ENCODE peak calls at places on chromosomes 5 and 9, in four cellular contexts. K, I, W and A are unnamed samples. For H3K9me3, the result is how much of the 10 kb centered on the place peaks cover.

GRCh38 chr5:163997965-163998364 is 492.5 kb downstream of the MAT2B start:
- DNase-seq in K (no peak), I (no peak), W (no peak), A (no peak)

GRCh38 chr5:141940695-141941271 is 17.1 kb downstream of the DELE1 start:
- DNase-seq in K (no peak), I (no peak), W (peak), A (no peak)

GRCh38 chr5:92769986-92770385 is 811.0 kb downstream of the NR2F1-AS1 start:
- DNase-seq in K (no peak), I (no peak), W (no peak), A (no peak)

GRCh38 chr9:114616684-114617520 is 5.8 kb downstream of the TMEM268 start:
- DNase-seq in K (peak), I (no peak), W (peak), A (no peak)

GRCh38 chr9:136107155-136107952 is 11.3 kb downstream of the TMEM250 start:
- DNase-seq in K (no peak), I (no peak), W (no peak), A (no peak)

GRCh38 chr9:120528834-120529233 is 51.1 kb downstream of the CDK5RAP2 start:
- DNase-seq in K (no peak), I (no peak), W (no peak), A (no peak)

GRCh38 chr9:32350682-32351081 is 33.8 kb upstream of the ACO1 start:
- DNase-seq in K (no peak), I (no peak), W (no peak), A (no peak)

GRCh38 chr5:132052520-132052919 is 7.9 kb upstream of the IL3 start:
- DNase-seq in K (no peak), I (no peak), W (no peak), A (no peak)

GRCh38 chr9:99852617-99853016 is 30.9 kb downstream of the NR4A3 start:
- DNase-seq in K (no peak), I (no peak), W (no peak), A (no peak)

GRCh38 chr9:14797442-14797841 is 74.9 kb upstream of the CER1 start:
- DNase-seq in K (no peak), I (no peak), W (no peak), A (no peak)

GRCh38 chr5:141630570-141631140 is 6.0 kb downstream of the HDAC3 start:
- DNase-seq in K (no peak), I (no peak), W (no peak), A (no peak)

GRCh38 chr5:141757402-141757801 is 75.4 kb upstream of the ARAP3 start:
- DNase-seq in K (no peak), I (no peak), W (no peak), A (peak)

GRCh38 chr5:72226950-72227349 is 93.1 kb downstream of the MRPS27 start:
- DNase-seq in K (no peak), I (no peak), W (peak), A (no peak)

GRCh38 chr5:67405101-67405364 is 208.4 kb upstream of the CD180 start:
- DNase-seq in K (no peak), I (no peak), W (no peak), A (no peak)

GRCh38 chr5:40410231-40410861 is 269.4 kb upstream of the PTGER4 start:
- DNase-seq in K (no peak), I (no peak), W (no peak), A (no peak)

GRCh38 chr5:167485395-167485794 is 806.0 kb upstream of the WWC1 start:
- DNase-seq in K (no peak), I (no peak), W (no peak), A (no peak)

GRCh38 chr9:133189826-133190225 is 19.2 kb downstream of the OBP2B start:
- DNase-seq in K (no peak), I (no peak), W (no peak), A (no peak)

GRCh38 chr9:121783523-121784507 is 132.4 kb downstream of the DAB2IP start:
- DNase-seq in K (no peak), I (no peak), W (no peak), A (peak)

GRCh38 chr5:142108432-142109355 is at the start of gene NDFIP1:
- DNase-seq in K (peak), I (peak), W (peak), A (peak)

GRCh38 chr5:68178579-68178978 is 37.0 kb upstream of the PIK3R1 start:
- DNase-seq in K (no peak), I (no peak), W (no peak), A (no peak)

GRCh38 chr5:140875085-140876065 is at the start of gene PCDHA12:
- DNase-seq in K (no peak), I (no peak), W (no peak), A (no peak)

GRCh38 chr5:50766462-50766861 is 100.0 kb downstream of the PARP8 start:
- DNase-seq in K (no peak), I (no peak), W (no peak), A (no peak)

GRCh38 chr5:59923465-59923864 is 29.9 kb upstream of the PDE4D start:
- DNase-seq in K (no peak), I (no peak), W (no peak), A (peak)

GRCh38 chr5:116452774-116453368 is 121.8 kb downstream of the SEMA6A start:
- DNase-seq in K (no peak), I (no peak), W (no peak), A (no peak)

GRCh38 chr9:7103382-7104170 is 345.8 kb downstream of the KDM4C start:
- DNase-seq in K (no peak), I (no peak), W (no peak), A (no peak)

GRCh38 chr5:173789031-173789920 is 98.9 kb upstream of the CPEB4 start:
- DNase-seq in K (no peak), I (no peak), W (no peak), A (no peak)

GRCh38 chr5:170225326-170226137 is 7.3 kb upstream of the C5orf58 start:
- DNase-seq in K (peak), I (peak), W (peak), A (peak)

GRCh38 chr5:112968411-112969106 is 8.0 kb upstream of the DCP2 start:
- DNase-seq in K (no peak), I (no peak), W (no peak), A (peak)

GRCh38 chr9:72775570-72775969 is 177.3 kb downstream of the ALDH1A1 start:
- DNase-seq in K (no peak), I (no peak), W (no peak), A (no peak)

GRCh38 chr9:706606-707451 is 134.7 kb upstream of the DMRT1 start:
- DNase-seq in K (peak), I (peak), W (peak), A (peak)

GRCh38 chr5:1184481-1184880 is 16.9 kb upstream of the SLC6A19 start:
- DNase-seq in K (no peak), I (no peak), W (no peak), A (no peak)

GRCh38 chr5:171419663-171420428 is 399 bp downstream of the FGF18 start:
- DNase-seq in K (no peak), I (peak), W (peak), A (peak)

GRCh38 chr5:179207920-179208705 is 137.1 kb downstream of the ADAMTS2 start:
- DNase-seq in K (no peak), I (no peak), W (no peak), A (no peak)

GRCh38 chr5:55865831-55866230 is 14.7 kb downstream of the IL31RA start:
- DNase-seq in K (no peak), I (no peak), W (no peak), A (no peak)

GRCh38 chr5:53942724-53943123 is 367.6 kb downstream of the ARL15 start:
- DNase-seq in K (no peak), I (no peak), W (no peak), A (no peak)

GRCh38 chr5:170139786-170140335 is 34.2 kb downstream of the FOXI1 start:
- DNase-seq in K (no peak), I (no peak), W (no peak), A (no peak)

GRCh38 chr5:816176-816575 is 31.6 kb upstream of the ZDHHC11B start:
- DNase-seq in K (no peak), I (no peak), W (no peak), A (no peak)

GRCh38 chr5:11733840-11734192 is 170.4 kb downstream of the CTNND2 start:
- DNase-seq in K (no peak), I (no peak), W (no peak), A (no peak)

GRCh38 chr9:70292253-70292652 is 33.5 kb downstream of the SMC5 start:
- DNase-seq in K (no peak), I (no peak), W (no peak), A (no peak)
- H3K9me3 ChIP-seq in K (under half), I (under half), W (under half), A (under half)

GRCh38 chr9:77018058-77019009 is 1.1 kb upstream of the FOXB2 start:
- DNase-seq in K (no peak), I (no peak), W (no peak), A (no peak)

GRCh38 chr9:77017505-77017894 is 2.0 kb upstream of the FOXB2 start:
- DNase-seq in K (no peak), I (no peak), W (no peak), A (no peak)

GRCh38 chr9:77019810-77020437 is 469 bp downstream of the FOXB2 start:
- DNase-seq in K (no peak), I (no peak), W (no peak), A (no peak)

GRCh38 chr9:77020438-77021264 is 1.2 kb downstream of the FOXB2 start:
- DNase-seq in K (no peak), I (no peak), W (no peak), A (no peak)

GRCh38 chr9:77019010-77019809 is at the start of gene FOXB2:
- DNase-seq in K (no peak), I (no peak), W (no peak), A (no peak)
- H3K4me3 ChIP-seq in K (peak), I (peak), W (peak), A (peak)

GRCh38 chr9:82101475-82101874 is 112.9 kb downstream of the SPATA31D1 start:
- DNase-seq in K (no peak), I (no peak), W (no peak), A (no peak)
- TF ChIP-seq CTCF in K (no peak), I (no peak), W (no peak), A (no peak)

GRCh38 chr9:102101723-102102122 is 363.3 kb upstream of the GRIN3A start:
- DNase-seq in K (no peak), I (no peak), W (no peak), A (no peak)

DNA sequence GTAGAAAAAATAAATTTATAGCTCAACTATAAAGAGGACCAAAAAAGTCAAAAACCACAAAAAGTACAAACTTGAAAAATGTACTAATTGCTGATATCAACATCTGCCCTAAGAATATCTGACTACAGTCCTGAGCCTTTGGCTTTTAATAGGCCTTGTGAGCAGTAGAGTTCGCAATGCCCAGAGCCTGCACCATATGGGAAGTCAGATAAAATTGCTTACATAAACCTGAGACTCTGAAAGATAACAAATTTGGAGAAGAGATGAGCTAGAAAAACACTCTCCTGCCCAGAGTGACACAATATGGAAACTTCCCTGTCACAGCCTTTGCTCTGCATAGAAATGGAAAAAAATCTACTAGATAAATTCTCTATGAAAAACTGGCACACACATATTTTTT is 368.0 kb upstream of the GRIN3A start:
- DNase-seq in K (no peak), I (no peak), W (no peak), A (no peak)
- H3K9me3 ChIP-seq in K (under half), I (under half), W (under half), A (under half)

GRCh38 chr9:35415769-35416427 is 74.0 kb upstream of the RUSC2 start:
- DNase-seq in K (no peak), I (no peak), W (no peak), A (no peak)
- H3K4me3 ChIP-seq in K (no peak), I (no peak), W (no peak), A (no peak)

GRCh38 chr9:126293522-126293889 is 33.1 kb upstream of the MVB12B start:
- DNase-seq in K (no peak), I (no peak), W (no peak), A (no peak)
- TF ChIP-seq CTCF in K (no peak), I (no peak), W (no peak), A (no peak)

GRCh38 chr5:83764101-83764500 is 43.4 kb upstream of the HAPLN1 start:
- DNase-seq in K (no peak), I (no peak), W (no peak), A (no peak)

GRCh38 chr5:83767409-83767992 is 46.8 kb upstream of the HAPLN1 start:
- DNase-seq in K (no peak), I (no peak), W (no peak), A (no peak)
- H3K9me3 ChIP-seq in K (under half), I (under half), W (under half), A (under half)

GRCh38 chr5:33198816-33199215 is 241.9 kb upstream of the TARS1 start:
- DNase-seq in K (no peak), I (no peak), W (no peak), A (no peak)

GRCh38 chr5:33194914-33195313 is 245.9 kb upstream of the TARS1 start:
- DNase-seq in K (no peak), I (no peak), W (no peak), A (no peak)

GRCh38 chr5:33195431-33196128 is 245.2 kb upstream of the TARS1 start:
- DNase-seq in K (no peak), I (no peak), W (no peak), A (no peak)
- H3K4me3 ChIP-seq in K (no peak), I (no peak), W (no peak), A (no peak)

GRCh38 chr9:4096121-4096520 is 203.7 kb downstream of the GLIS3 start:
- DNase-seq in K (no peak), I (no peak), W (no peak), A (no peak)
- TF ChIP-seq CTCF in K (no peak), I (no peak), W (no peak), A (no peak)

GRCh38 chr9:24391095-24391494 is 154.6 kb downstream of the IZUMO3 start:
- DNase-seq in K (no peak), I (no peak), W (no peak), A (no peak)
- H3K9me3 ChIP-seq in K (under half), I (under half), W (under half), A (under half)